ENCODE peak calls at places on chromosomes 3 and 15, in five cellular contexts. One of them, this sample, is unnamed.

GRCh38 chr3:23075478-23075877 is 127.6 kb upstream of the UBE2E2 start:
- DNase-seq in HCT116: no peak
- DNase-seq in GM23248: peak; percentile 8
- DNase-seq in GM23338: no peak
- DNase-seq in MM.1S: no peak
- DNase-seq in this sample: no peak

GRCh38 chr15:66965201-66965900 is 100.1 kb upstream of the SMAD3 start:
- DNase-seq in GM23338: no peak
- DNase-seq in GM23248: no peak
- DNase-seq in HCT116: no peak
- DNase-seq in MM.1S: no peak
- DNase-seq in this sample: no peak

GRCh38 chr3:123080864-123081562 is 14.2 kb downstream of the PDIA5 start:
- DNase-seq in GM23338: no peak
- DNase-seq in HCT116: no peak
- DNase-seq in GM23248: no peak
- DNase-seq in MM.1S: no peak
- DNase-seq in this sample: no peak

GRCh38 chr15:75928680-75929608 is 25.3 kb downstream of the FBXO22 start:
- DNase-seq in HCT116: peak; percentile 10
- DNase-seq in GM23338: peak; percentile 88
- DNase-seq in MM.1S: peak; percentile 74
- DNase-seq in GM23248: peak; percentile 35
- DNase-seq in this sample: peak; percentile 32

GRCh38 chr3:153963012-153963411 is 158.2 kb upstream of the ARHGEF26 start:
- DNase-seq in GM23338: no peak
- DNase-seq in MM.1S: no peak
- DNase-seq in HCT116: no peak
- DNase-seq in GM23248: no peak
- DNase-seq in this sample: peak; percentile 73

GRCh38 chr3:101868534-101869464 is 19.5 kb downstream of the NFKBIZ start:
- DNase-seq in HCT116: no peak
- DNase-seq in GM23248: no peak
- DNase-seq in MM.1S: no peak
- DNase-seq in GM23338: no peak
- DNase-seq in this sample: peak; percentile 47

GRCh38 chr3:172012775-172013174 is 26.6 kb upstream of the FNDC3B start:
- DNase-seq in MM.1S: no peak
- DNase-seq in HCT116: no peak
- DNase-seq in GM23338: no peak
- DNase-seq in GM23248: no peak
- DNase-seq in this sample: no peak

GRCh38 chr3:129112308-129113052 is 9.1 kb downstream of the RAB43 start:
- DNase-seq in MM.1S: no peak
- DNase-seq in HCT116: no peak
- DNase-seq in GM23248: peak; percentile 44
- DNase-seq in GM23338: no peak
- DNase-seq in this sample: no peak

GRCh38 chr3:139302084-139302800 is 41.6 kb upstream of the MRPS22 start:
- DNase-seq in MM.1S: peak; percentile 37
- DNase-seq in GM23248: peak; percentile 100
- DNase-seq in HCT116: peak; percentile 89
- DNase-seq in GM23338: no peak
- DNase-seq in this sample: peak; percentile 94

GRCh38 chr15:101022876-101023275 is 103.7 kb downstream of the LRRK1 start:
- DNase-seq in MM.1S: no peak
- DNase-seq in HCT116: no peak
- DNase-seq in GM23248: no peak
- DNase-seq in GM23338: no peak
- DNase-seq in this sample: no peak

GRCh38 chr3:171825222-171825828 is 15.0 kb upstream of the PLD1 start:
- DNase-seq in GM23338: peak; percentile 6
- DNase-seq in HCT116: no peak
- DNase-seq in GM23248: peak; percentile 88
- DNase-seq in MM.1S: no peak
- DNase-seq in this sample: no peak

DNA sequence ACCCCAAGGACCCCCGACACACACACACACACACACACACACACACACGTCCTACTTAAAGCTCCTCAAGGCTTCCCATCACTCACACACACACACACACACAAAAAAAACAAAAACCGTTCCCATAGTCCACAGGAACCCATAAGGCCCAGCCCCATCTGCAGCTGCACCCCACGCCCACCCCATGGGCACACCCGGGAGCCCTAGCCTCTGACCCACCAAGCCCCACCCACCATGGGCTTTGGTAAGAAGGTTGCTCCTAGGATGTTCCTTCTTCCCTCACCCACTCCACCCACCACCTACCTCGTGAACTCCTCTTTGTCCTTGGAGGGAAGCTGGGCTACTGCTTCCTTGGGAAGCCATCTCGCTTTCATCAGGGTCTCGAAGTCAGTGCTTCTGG is 115.2 kb downstream of the TPRA1 start:
- DNase-seq in GM23338: no peak
- DNase-seq in MM.1S: no peak
- DNase-seq in GM23248: no peak
- DNase-seq in HCT116: no peak
- DNase-seq in this sample: no peak
- TF ChIP-seq EZH2phosphoT487 in GM23338: no peak
- TF ChIP-seq EZH2phosphoT487 in MM.1S: no peak
- TF ChIP-seq EZH2phosphoT487 in GM23248: no peak
- TF ChIP-seq EZH2phosphoT487 in HCT116: no peak
- TF ChIP-seq EZH2phosphoT487 in this sample: no peak

GRCh38 chr3:185685231-185686035 is 99.3 kb downstream of the SENP2 start:
- DNase-seq in HCT116: no peak
- DNase-seq in GM23248: no peak
- DNase-seq in GM23338: no peak
- DNase-seq in MM.1S: no peak
- DNase-seq in this sample: peak; percentile 70

GRCh38 chr3:185678027-185678426 is 91.9 kb downstream of the SENP2 start:
- DNase-seq in GM23338: no peak
- DNase-seq in HCT116: no peak
- DNase-seq in GM23248: no peak
- DNase-seq in MM.1S: no peak
- DNase-seq in this sample: no peak

GRCh38 chr3:185677146-185677829 is 91.2 kb downstream of the SENP2 start:
- DNase-seq in GM23248: peak; percentile 86
- DNase-seq in MM.1S: peak; percentile 76
- DNase-seq in HCT116: peak; percentile 69
- DNase-seq in GM23338: peak; percentile 91
- DNase-seq in this sample: peak; percentile 98

GRCh38 chr3:185680216-185680615 is 94.1 kb downstream of the SENP2 start:
- DNase-seq in HCT116: no peak
- DNase-seq in MM.1S: no peak
- DNase-seq in GM23338: no peak
- DNase-seq in GM23248: peak; percentile 12
- DNase-seq in this sample: no peak
- TF ChIP-seq EZH2phosphoT487 in HCT116: no peak
- TF ChIP-seq EZH2phosphoT487 in MM.1S: no peak
- TF ChIP-seq EZH2phosphoT487 in GM23338: no peak
- TF ChIP-seq EZH2phosphoT487 in GM23248: no peak
- TF ChIP-seq EZH2phosphoT487 in this sample: no peak

GRCh38 chr3:11613851-11614491 is 29.7 kb downstream of the VGLL4 start:
- DNase-seq in MM.1S: no peak
- DNase-seq in HCT116: no peak
- DNase-seq in GM23338: no peak
- DNase-seq in GM23248: peak; percentile 58
- DNase-seq in this sample: no peak

GRCh38 chr3:11610700-11611099 is 33.0 kb downstream of the VGLL4 start:
- DNase-seq in HCT116: no peak
- DNase-seq in MM.1S: no peak
- DNase-seq in GM23248: no peak
- DNase-seq in GM23338: no peak
- DNase-seq in this sample: no peak

GRCh38 chr3:11612515-11613184 is 31.1 kb downstream of the VGLL4 start:
- DNase-seq in GM23248: peak; percentile 34
- DNase-seq in GM23338: no peak
- DNase-seq in HCT116: no peak
- DNase-seq in MM.1S: no peak
- DNase-seq in this sample: no peak

GRCh38 chr3:11611271-11611893 is 32.3 kb downstream of the VGLL4 start:
- DNase-seq in HCT116: no peak
- DNase-seq in GM23338: no peak
- DNase-seq in MM.1S: no peak
- DNase-seq in GM23248: no peak
- DNase-seq in this sample: no peak

DNA sequence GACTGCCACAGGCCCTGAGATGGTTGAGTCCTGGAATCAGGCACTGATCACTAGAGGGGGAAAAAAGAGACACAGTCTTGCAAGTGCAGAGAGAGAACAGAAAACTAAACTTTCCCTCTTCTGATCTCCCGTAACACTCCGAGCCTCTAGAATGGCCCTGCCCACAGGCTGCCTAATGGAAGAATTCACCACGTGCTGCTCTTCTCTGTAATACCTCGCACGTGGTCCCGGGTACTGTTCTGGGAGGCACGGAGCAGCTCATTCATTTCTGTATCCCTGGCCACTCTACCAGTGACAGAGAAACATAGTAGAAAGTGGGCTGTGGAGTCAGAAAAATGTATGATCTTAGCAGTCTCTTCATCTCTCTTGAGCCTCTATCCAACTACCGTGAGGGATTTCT is 30.4 kb downstream of the VGLL4 start:
- DNase-seq in GM23338: no peak
- DNase-seq in MM.1S: no peak
- DNase-seq in GM23248: peak; percentile 52
- DNase-seq in HCT116: no peak
- DNase-seq in this sample: no peak
- TF ChIP-seq EZH2phosphoT487 in GM23338: no peak
- TF ChIP-seq EZH2phosphoT487 in MM.1S: no peak
- TF ChIP-seq EZH2phosphoT487 in GM23248: no peak
- TF ChIP-seq EZH2phosphoT487 in HCT116: no peak
- TF ChIP-seq EZH2phosphoT487 in this sample: no peak

DNA sequence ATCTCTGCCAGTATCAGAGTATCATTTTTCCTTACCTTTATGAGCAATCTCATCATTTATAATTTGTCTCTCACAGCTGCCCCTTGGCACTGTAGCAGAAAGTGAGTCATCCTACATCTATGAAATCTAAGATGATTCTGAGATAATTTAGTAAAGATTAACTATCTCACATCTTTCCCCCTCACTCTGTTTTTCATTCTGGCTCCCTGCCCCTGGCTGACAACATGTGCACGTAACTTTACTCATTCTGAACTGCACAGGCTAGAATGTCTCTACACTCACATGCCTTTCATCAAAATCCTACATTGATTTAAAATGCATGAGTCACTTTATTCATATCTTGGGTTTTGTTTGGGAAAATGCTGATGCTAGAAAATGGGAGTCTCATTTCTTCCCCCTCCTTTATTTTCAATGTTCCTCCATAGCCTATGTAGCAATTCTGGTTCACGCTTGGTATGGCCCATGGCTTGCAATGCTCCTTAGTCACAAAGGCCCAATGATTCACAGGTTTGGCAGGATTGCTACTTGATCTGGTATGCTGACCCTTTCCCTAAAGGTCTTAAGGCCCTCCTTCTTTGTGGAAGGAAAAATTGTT is 838.5 kb downstream of the TUSC7 start:
- DNase-seq in HCT116: no peak
- DNase-seq in GM23248: peak; percentile 90
- DNase-seq in GM23338: no peak
- DNase-seq in MM.1S: no peak
- DNase-seq in this sample: peak; percentile 66
- TF ChIP-seq EZH2phosphoT487 in HCT116: no peak
- TF ChIP-seq EZH2phosphoT487 in GM23248: no peak
- TF ChIP-seq EZH2phosphoT487 in GM23338: no peak
- TF ChIP-seq EZH2phosphoT487 in MM.1S: no peak
- TF ChIP-seq EZH2phosphoT487 in this sample: no peak

DNA sequence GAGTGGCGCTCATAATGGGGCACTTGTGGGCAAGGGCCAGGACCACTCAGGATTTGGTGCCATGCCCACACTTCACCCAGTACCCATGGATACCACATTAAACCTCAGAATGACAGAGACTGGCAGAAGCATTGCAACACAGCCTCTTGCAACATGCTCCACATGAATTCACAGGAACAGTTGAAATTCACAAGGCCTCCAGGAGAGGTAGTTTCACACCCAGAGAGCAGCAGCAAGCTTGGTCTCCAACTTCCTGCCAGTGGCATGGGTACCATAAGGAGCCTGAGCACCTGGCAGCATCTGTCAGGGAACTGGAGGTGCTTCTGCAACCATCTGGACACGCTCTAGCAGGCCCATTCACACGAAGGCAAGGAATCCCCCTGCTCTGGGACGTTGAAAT is 101.0 kb downstream of the OSBPL10 start:
- DNase-seq in MM.1S: no peak
- DNase-seq in GM23248: peak; percentile 20
- DNase-seq in GM23338: no peak
- DNase-seq in HCT116: no peak
- DNase-seq in this sample: peak; percentile 13
- TF ChIP-seq EZH2phosphoT487 in MM.1S: no peak
- TF ChIP-seq EZH2phosphoT487 in GM23248: no peak
- TF ChIP-seq EZH2phosphoT487 in GM23338: no peak
- TF ChIP-seq EZH2phosphoT487 in HCT116: no peak
- TF ChIP-seq EZH2phosphoT487 in this sample: no peak

GRCh38 chr15:65067645-65068416 is at the start of gene RASL12:
- DNase-seq in GM23248: no peak
- DNase-seq in GM23338: peak; percentile 79
- DNase-seq in MM.1S: no peak
- DNase-seq in HCT116: no peak
- DNase-seq in this sample: no peak

GRCh38 chr15:65067334-65067644 is 502 bp downstream of the RASL12 start:
- DNase-seq in MM.1S: no peak
- DNase-seq in HCT116: no peak
- DNase-seq in GM23248: no peak
- DNase-seq in GM23338: no peak
- DNase-seq in this sample: no peak

GRCh38 chr15:65068436-65068835 is 645 bp upstream of the RASL12 start:
- DNase-seq in MM.1S: no peak
- DNase-seq in GM23338: no peak
- DNase-seq in GM23248: no peak
- DNase-seq in HCT116: no peak
- DNase-seq in this sample: no peak

GRCh38 chr15:65069779-65070546 is 2.2 kb upstream of the RASL12 start:
- DNase-seq in GM23248: no peak
- DNase-seq in MM.1S: no peak
- DNase-seq in HCT116: no peak
- DNase-seq in GM23338: no peak
- DNase-seq in this sample: no peak

GRCh38 chr15:65069179-65069578 is 1.4 kb upstream of the RASL12 start:
- DNase-seq in HCT116: no peak
- DNase-seq in GM23248: peak; percentile 97
- DNase-seq in MM.1S: no peak
- DNase-seq in GM23338: no peak
- DNase-seq in this sample: no peak
- TF ChIP-seq EZH2phosphoT487 in HCT116: no peak
- TF ChIP-seq EZH2phosphoT487 in GM23248: no peak
- TF ChIP-seq EZH2phosphoT487 in MM.1S: no peak
- TF ChIP-seq EZH2phosphoT487 in GM23338: no peak
- TF ChIP-seq EZH2phosphoT487 in this sample: no peak

GRCh38 chr15:45572627-45573026 is 14.6 kb upstream of the BLOC1S6 start:
- DNase-seq in GM23338: no peak
- DNase-seq in MM.1S: no peak
- DNase-seq in HCT116: no peak
- DNase-seq in GM23248: no peak
- DNase-seq in this sample: no peak

GRCh38 chr15:45573961-45574629 is 13.1 kb upstream of the BLOC1S6 start:
- DNase-seq in GM23248: peak; percentile 29
- DNase-seq in MM.1S: no peak
- DNase-seq in HCT116: peak; percentile 53
- DNase-seq in GM23338: peak; percentile 70
- DNase-seq in this sample: peak; percentile 44
- TF ChIP-seq EZH2phosphoT487 in GM23248: no peak
- TF ChIP-seq EZH2phosphoT487 in MM.1S: no peak
- TF ChIP-seq EZH2phosphoT487 in HCT116: no peak
- TF ChIP-seq EZH2phosphoT487 in GM23338: no peak
- TF ChIP-seq EZH2phosphoT487 in this sample: no peak

GRCh38 chr3:125220681-125221429 is 8.3 kb upstream of the SLC12A8 start:
- DNase-seq in GM23248: peak; percentile 63
- DNase-seq in MM.1S: no peak
- DNase-seq in HCT116: no peak
- DNase-seq in GM23338: peak; percentile 8
- DNase-seq in this sample: no peak
- TF ChIP-seq EZH2phosphoT487 in GM23248: no peak
- TF ChIP-seq EZH2phosphoT487 in MM.1S: no peak
- TF ChIP-seq EZH2phosphoT487 in HCT116: no peak
- TF ChIP-seq EZH2phosphoT487 in GM23338: no peak
- TF ChIP-seq EZH2phosphoT487 in this sample: no peak

This sample was measured in PC-3.